ENCODE peak calls at places on chromosomes 11 and 22, in ten cellular contexts. J is cardiac fibroblast; V is activated CD8-positive, alpha-beta T cell treated with anti-CD3 and anti-CD28 coated beads for 36 hours; S is pancreas; C is foreskin fibroblast; T is AG09319; Z is CD8-positive, alpha-beta T cell; E is MCF 10A; Y is upper lobe of right lung; L is sigmoid colon. U is an unnamed sample.

GRCh38 chr22:19477321-19478085 is 1.5 kb downstream of the UFD1 start:
- DNase-seq in J (peak; percentile 41), V (no peak), S (no peak), C (peak; percentile 30), T (no peak), Z (no peak), E (peak; percentile 14), Y (no peak), L (no peak), U (no peak)

GRCh38 chr22:23383491-23384450 is 196.3 kb downstream of the IGLL1 start:
- DNase-seq in J (no peak), V (no peak), S (no peak), C (no peak), T (no peak), Z (no peak), E (no peak), Y (peak; percentile 66), L (no peak), U (no peak)

GRCh38 chr22:45882881-45883810 is 93.8 kb downstream of the WNT7B start:
- DNase-seq in J (no peak), V (no peak), S (no peak), C (no peak), T (no peak), Z (no peak), E (no peak), Y (peak; percentile 59), L (peak; percentile 46), U (no peak)

GRCh38 chr22:37001826-37002225 is 17.4 kb downstream of the TST start:
- DNase-seq in J (no peak), V (no peak), S (no peak), C (no peak), T (no peak), Z (no peak), E (no peak), Y (no peak), L (no peak), U (no peak)

GRCh38 chr11:125923012-125923579 is 18.8 kb downstream of the DDX25 start:
- DNase-seq in J (peak; percentile 81), V (peak; percentile 78), S (peak; percentile 53), C (peak; percentile 86), T (peak; percentile 30), Z (peak; percentile 34), E (peak; percentile 77), Y (peak; percentile 43), L (peak; percentile 79), U (peak; percentile 76)

GRCh38 chr11:64357904-64358535 is 942 bp upstream of the RPS6KA4 start:
- DNase-seq in J (peak; percentile 21), V (peak; percentile 82), S (no peak), C (peak; percentile 43), T (no peak), Z (no peak), E (peak; percentile 70), Y (no peak), L (no peak), U (no peak)

GRCh38 chr22:32992821-32993220 is 65.4 kb downstream of the SYN3 start:
- DNase-seq in J (no peak), V (no peak), S (no peak), C (no peak), T (no peak), Z (no peak), E (no peak), Y (no peak), L (no peak), U (no peak)

GRCh38 chr22:39997939-39998726 is 3.4 kb downstream of the FAM83F start:
- DNase-seq in J (peak; percentile 5), V (no peak), S (peak; percentile 78), C (no peak), T (no peak), Z (no peak), E (peak; percentile 95), Y (no peak), L (no peak), U (no peak)

GRCh38 chr11:124893781-124894401 is 3.8 kb downstream of the ROBO4 start:
- DNase-seq in J (no peak), V (no peak), S (no peak), C (no peak), T (no peak), Z (no peak), E (no peak), Y (no peak), L (peak; percentile 57), U (no peak)

GRCh38 chr11:57476223-57476882 is 16.0 kb downstream of the RTN4RL2 start:
- DNase-seq in J (no peak), V (peak; percentile 54), S (peak; percentile 40), C (peak; percentile 70), T (no peak), Z (no peak), E (no peak), Y (peak; percentile 83), L (no peak), U (peak; percentile 68)

GRCh38 chr11:94486068-94486467 is 7.6 kb downstream of the MRE11 start:
- DNase-seq in J (no peak), V (no peak), S (no peak), C (no peak), T (no peak), Z (no peak), E (no peak), Y (no peak), L (no peak), U (no peak)

GRCh38 chr11:61917357-61918109 is at the start of gene RAB3IL1:
- DNase-seq in J (peak; percentile 26), V (peak; percentile 27), S (peak; percentile 52), C (peak; percentile 76), T (no peak), Z (no peak), E (no peak), Y (peak; percentile 77), L (peak; percentile 87), U (peak; percentile 48)

GRCh38 chr22:38506118-38506962 is at the start of gene DDX17:
- DNase-seq in J (peak; percentile 99), V (peak; percentile 96), S (peak; percentile 94), C (peak; percentile 97), T (peak; percentile 89), Z (peak; percentile 93), E (peak; percentile 93), Y (peak; percentile 95), L (peak; percentile 98), U (peak; percentile 95)
- TF ChIP-seq CTCF in J (no peak), V (no peak), S (no peak), C (no peak), T (no peak), Z (no peak), E (no peak), Y (no peak), L (no peak), U (no peak)

GRCh38 chr11:33532720-33533119 is 167.9 kb downstream of the C11orf91 start:
- DNase-seq in J (no peak), V (no peak), S (no peak), C (peak; percentile 10), T (no peak), Z (no peak), E (no peak), Y (no peak), L (no peak), U (no peak)

GRCh38 chr11:33531743-33532181 is 168.9 kb downstream of the C11orf91 start:
- DNase-seq in J (peak; percentile 69), V (no peak), S (peak; percentile 26), C (peak; percentile 71), T (no peak), Z (no peak), E (peak; percentile 13), Y (no peak), L (no peak), U (no peak)

GRCh38 chr11:33530824-33531223 is 169.8 kb downstream of the C11orf91 start:
- DNase-seq in J (peak; percentile 40), V (no peak), S (no peak), C (peak; percentile 72), T (no peak), Z (no peak), E (peak; percentile 16), Y (no peak), L (no peak), U (no peak)

GRCh38 chr11:33533668-33534067 is 167.0 kb downstream of the C11orf91 start:
- DNase-seq in J (peak; percentile 46), V (no peak), S (no peak), C (peak; percentile 26), T (no peak), Z (no peak), E (no peak), Y (no peak), L (no peak), U (no peak)

DNA sequence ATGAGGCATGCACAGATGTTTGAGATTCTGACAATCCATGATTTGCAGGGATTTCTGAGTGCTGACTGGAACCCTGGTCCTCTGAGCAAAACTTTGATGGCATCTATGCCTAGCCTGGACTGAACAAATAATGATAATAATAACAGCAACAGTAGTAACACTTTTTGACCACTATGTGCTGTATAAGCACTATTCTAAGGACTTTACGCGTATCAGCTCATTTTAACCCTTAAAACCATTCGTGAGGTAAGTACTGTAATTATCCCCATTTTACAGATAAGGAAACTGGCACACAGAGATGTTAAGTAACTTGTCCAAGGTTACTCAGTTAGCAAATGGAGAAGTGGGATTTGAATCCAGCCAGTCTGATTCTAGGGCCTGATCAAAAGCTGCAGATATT is 168.4 kb downstream of the C11orf91 start:
- DNase-seq in J (no peak), V (no peak), S (no peak), C (no peak), T (no peak), Z (no peak), E (no peak), Y (no peak), L (no peak), U (no peak)
- TF ChIP-seq CTCF in J (no peak), V (no peak), S (no peak), C (no peak), T (no peak), Z (no peak), E (no peak), Y (no peak), L (no peak), U (no peak)

GRCh38 chr11:9974375-9974774 is 310.5 kb downstream of the SWAP70 start:
- DNase-seq in J (no peak), V (no peak), S (no peak), C (no peak), T (no peak), Z (no peak), E (no peak), Y (no peak), L (no peak), U (no peak)
- TF ChIP-seq CTCF in J (no peak), V (no peak), S (no peak), C (no peak), T (no peak), Z (no peak), E (no peak), Y (no peak), L (no peak), U (no peak)

DNA sequence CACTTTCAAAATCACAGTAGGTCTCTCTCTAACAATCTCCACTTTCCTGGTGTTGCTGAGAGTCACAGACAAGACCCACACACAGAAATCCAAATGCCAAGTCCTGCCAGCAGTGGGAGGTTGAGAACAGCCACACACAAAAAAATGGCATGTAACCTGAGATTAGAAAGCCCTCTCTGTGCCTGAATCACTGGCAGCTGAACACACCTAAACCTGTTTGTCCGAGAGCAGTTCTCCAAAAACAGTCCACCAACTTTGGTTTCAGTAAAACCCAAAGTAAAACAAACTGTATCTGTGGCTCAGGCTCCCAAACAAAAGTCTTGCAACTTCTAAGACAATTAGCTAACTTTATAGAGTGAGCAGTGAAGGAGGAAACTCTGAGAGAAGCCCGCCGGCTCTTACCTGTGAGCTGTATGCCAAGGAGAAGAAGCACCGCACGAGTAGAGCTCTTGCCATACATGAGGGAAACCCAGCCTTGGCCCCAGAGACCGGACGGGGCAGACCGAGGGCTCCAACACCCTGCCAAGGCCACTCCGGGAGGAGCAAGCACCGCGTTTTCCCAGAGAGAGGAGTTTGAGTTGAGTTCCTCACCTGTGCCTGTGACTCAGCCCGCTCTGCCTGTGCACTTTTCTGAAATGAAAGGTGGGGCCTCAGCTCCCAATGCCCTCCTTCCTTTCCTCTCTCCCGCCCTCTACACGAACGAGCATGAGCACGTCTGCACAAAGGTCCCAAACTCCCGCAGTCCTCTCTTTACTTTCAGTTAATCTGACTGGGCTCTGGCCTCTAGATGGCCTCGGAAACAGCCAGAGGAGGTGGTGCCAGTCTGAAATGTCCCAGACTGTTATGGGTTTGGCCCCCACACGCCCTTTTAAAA is at the start of gene MPZL2:
- DNase-seq in J (no peak), V (peak; percentile 57), S (peak; percentile 79), C (peak; percentile 10), T (no peak), Z (no peak), E (peak; percentile 93), Y (peak; percentile 83), L (no peak), U (no peak)
- TF ChIP-seq CTCF in J (no peak), V (no peak), S (no peak), C (no peak), T (no peak), Z (no peak), E (no peak), Y (no peak), L (no peak), U (no peak)

U was measured in GM13977.